ENCODE peak calls at places on chromosome 16, in eight cellular contexts. Y is CD8-positive, alpha-beta T cell; Q is PC-9; K is GM23248; J is effector memory CD4-positive, alpha-beta T cell; B is tibial nerve; M is caudate nucleus; G is right atrium auricular region. W is an unnamed sample.

GRCh38 chr16:6206080-6206479 is 1108.5 kb upstream of the EEF2KMT start:
- DNase-seq in G (no peak), J (no peak), Y (no peak), K (no peak), M (no peak), Q (no peak), B (no peak), W (no peak)

GRCh38 chr16:57591870-57592485 is 36.5 kb upstream of the ADGRG1 start:
- DNase-seq in Q (no peak), M (no peak), Y (no peak), B (no peak), G (no peak), J (no peak), K (no peak), W (no peak)

GRCh38 chr16:12532871-12533610 is 270.6 kb downstream of the CPPED1 start:
- DNase-seq in Y (peak), G (no peak), K (no peak), M (no peak), J (no peak), Q (no peak), B (no peak), W (no peak)

GRCh38 chr16:10971560-10971961 is 27.2 kb downstream of the CLEC16A start:
- DNase-seq in Q (peak), G (no peak), K (peak), J (no peak), Y (no peak), M (no peak), B (peak), W (peak)

GRCh38 chr16:24041834-24042631 is 206.2 kb downstream of the PRKCB start:
- DNase-seq in G (peak), J (peak), Y (peak), Q (peak), B (peak), M (no peak), K (peak), W (peak)

GRCh38 chr16:29649560-29650494 is 13.2 kb upstream of the SPN start:
- DNase-seq in M (no peak), K (no peak), Y (no peak), J (no peak), B (no peak), Q (no peak), G (no peak), W (no peak)

GRCh38 chr16:3879887-3880564 is 487 bp downstream of the CREBBP start:
- DNase-seq in B (peak), G (peak), M (peak), Y (peak), K (peak), Q (peak), J (peak), W (peak)

GRCh38 chr16:64416232-64417010 is 705.4 kb downstream of the CDH11 start:
- DNase-seq in Q (no peak), K (peak), J (no peak), B (no peak), M (no peak), Y (no peak), G (no peak), W (peak)

GRCh38 chr16:77093999-77094398 is 97.0 kb upstream of the MON1B start:
- DNase-seq in K (no peak), G (no peak), M (no peak), Q (no peak), J (no peak), Y (no peak), B (no peak), W (no peak)

GRCh38 chr16:23469814-23470213 is 16.8 kb upstream of the COG7 start:
- DNase-seq in Y (no peak), Q (peak), J (no peak), G (no peak), K (peak), B (no peak), M (no peak), W (peak)

GRCh38 chr16:50305441-50306061 is 39.2 kb downstream of the ADCY7 start:
- DNase-seq in M (no peak), Y (no peak), Q (no peak), G (no peak), B (no peak), J (no peak), K (no peak), W (no peak)

GRCh38 chr16:8887952-8888560 is 5.9 kb downstream of the LITAFD start:
- DNase-seq in M (no peak), Q (no peak), B (peak), J (no peak), G (peak), Y (no peak), K (peak), W (peak)

GRCh38 chr16:68040506-68041288 is 17.6 kb downstream of the DUS2 start:
- DNase-seq in Y (peak), G (peak), Q (peak), K (peak), B (peak), M (no peak), J (peak), W (peak)

GRCh38 chr16:68126395-68126794 is 41.2 kb downstream of the NFATC3 start:
- DNase-seq in J (no peak), M (no peak), K (peak), Y (no peak), G (no peak), B (no peak), Q (no peak), W (no peak)

GRCh38 chr16:2053897-2054296 is 6.1 kb downstream of the TSC2 start:
- DNase-seq in K (no peak), Y (no peak), Q (no peak), M (no peak), B (no peak), G (no peak), J (no peak), W (no peak)

GRCh38 chr16:2056077-2056476 is 8.3 kb downstream of the TSC2 start:
- DNase-seq in J (no peak), K (no peak), B (no peak), M (no peak), G (no peak), Q (no peak), Y (no peak), W (no peak)

GRCh38 chr16:2054543-2055245 is 6.9 kb downstream of the TSC2 start:
- DNase-seq in G (no peak), K (no peak), M (no peak), Q (no peak), B (no peak), J (no peak), Y (no peak), W (no peak)

GRCh38 chr16:2056681-2057407 is 9.1 kb downstream of the TSC2 start:
- DNase-seq in B (no peak), G (no peak), Y (no peak), Q (no peak), K (no peak), J (no peak), M (no peak), W (no peak)

DNA sequence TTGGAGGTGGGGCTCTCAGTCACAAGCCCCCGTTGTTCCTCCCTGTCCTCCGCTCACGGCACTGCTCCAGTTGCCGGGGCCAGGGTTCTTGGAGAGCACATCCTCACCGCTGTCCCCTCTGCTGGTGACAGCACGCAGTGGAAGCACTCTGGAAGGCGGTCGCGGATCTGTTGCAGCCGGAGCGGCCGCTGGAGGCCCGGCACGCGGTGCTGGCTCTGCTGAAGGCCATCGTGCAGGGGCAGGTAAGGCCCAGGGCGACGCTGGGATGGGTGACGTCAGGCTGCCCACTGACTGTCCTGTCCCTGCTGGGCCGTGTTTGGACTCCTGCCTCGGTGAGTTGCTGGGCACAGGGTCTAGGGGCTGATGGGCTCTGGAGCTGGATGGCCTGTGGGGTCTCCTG is 5.4 kb downstream of the TSC2 start:
- DNase-seq in M (no peak), J (no peak), K (no peak), Y (no peak), Q (no peak), B (no peak), G (no peak), W (no peak)
- H3K27ac ChIP-seq in M (no peak), J (no peak), K (no peak), Y (no peak), Q (no peak), B (no peak), G (no peak), W (no peak)

GRCh38 chr16:66156538-66156937 is 210.0 kb upstream of the CDH5 start:
- DNase-seq in Q (no peak), Y (no peak), J (no peak), B (no peak), M (no peak), G (no peak), K (no peak), W (no peak)

GRCh38 chr16:66150691-66151090 is 215.8 kb upstream of the CDH5 start:
- DNase-seq in Q (no peak), B (no peak), G (no peak), J (no peak), K (peak), M (no peak), Y (no peak), W (no peak)

GRCh38 chr16:66155933-66156332 is 210.6 kb upstream of the CDH5 start:
- DNase-seq in M (no peak), Q (no peak), G (no peak), B (no peak), K (no peak), J (no peak), Y (no peak), W (no peak)

GRCh38 chr16:66154801-66155200 is 211.7 kb upstream of the CDH5 start:
- DNase-seq in J (no peak), Y (no peak), Q (no peak), K (no peak), G (no peak), M (no peak), B (no peak), W (no peak)

GRCh38 chr16:66152841-66153525 is 213.5 kb upstream of the CDH5 start:
- DNase-seq in Y (no peak), M (no peak), K (peak), G (no peak), J (no peak), B (no peak), Q (no peak), W (peak)
- H3K27ac ChIP-seq in Y (no peak), M (no peak), K (no peak), G (no peak), J (no peak), B (peak), Q (no peak), W (no peak)

GRCh38 chr16:46911650-46912049 is 27.5 kb downstream of the GPT2 start:
- DNase-seq in M (no peak), J (no peak), Y (no peak), K (no peak), G (no peak), Q (no peak), B (no peak), W (no peak)
- H3K27ac ChIP-seq in M (peak), J (no peak), Y (no peak), K (no peak), G (no peak), Q (no peak), B (peak), W (no peak)

DNA sequence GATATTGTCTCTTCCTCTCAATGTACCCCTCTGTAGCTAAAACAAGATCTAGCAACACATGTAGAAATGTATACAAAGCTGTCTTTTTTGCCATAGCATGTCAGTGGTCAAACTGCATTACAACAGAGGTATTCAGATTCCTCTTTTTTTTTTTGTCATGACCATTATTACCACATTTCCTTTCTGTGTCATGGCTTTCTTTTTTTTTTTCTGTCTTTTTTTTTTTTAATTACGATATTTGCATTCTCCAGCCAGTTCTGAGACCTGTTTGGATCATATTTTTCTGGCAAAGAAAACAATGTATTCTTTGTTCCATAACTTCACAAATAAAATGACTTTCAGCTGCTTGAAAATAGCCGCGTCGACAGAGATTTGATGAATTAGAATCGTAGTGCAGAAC is 27.4 kb upstream of the CAPNS2 start:
- DNase-seq in B (no peak), Q (no peak), K (peak), J (no peak), M (no peak), Y (no peak), G (no peak), W (peak)
- H3K27ac ChIP-seq in B (no peak), Q (no peak), K (peak), J (no peak), M (no peak), Y (no peak), G (no peak), W (no peak)

DNA sequence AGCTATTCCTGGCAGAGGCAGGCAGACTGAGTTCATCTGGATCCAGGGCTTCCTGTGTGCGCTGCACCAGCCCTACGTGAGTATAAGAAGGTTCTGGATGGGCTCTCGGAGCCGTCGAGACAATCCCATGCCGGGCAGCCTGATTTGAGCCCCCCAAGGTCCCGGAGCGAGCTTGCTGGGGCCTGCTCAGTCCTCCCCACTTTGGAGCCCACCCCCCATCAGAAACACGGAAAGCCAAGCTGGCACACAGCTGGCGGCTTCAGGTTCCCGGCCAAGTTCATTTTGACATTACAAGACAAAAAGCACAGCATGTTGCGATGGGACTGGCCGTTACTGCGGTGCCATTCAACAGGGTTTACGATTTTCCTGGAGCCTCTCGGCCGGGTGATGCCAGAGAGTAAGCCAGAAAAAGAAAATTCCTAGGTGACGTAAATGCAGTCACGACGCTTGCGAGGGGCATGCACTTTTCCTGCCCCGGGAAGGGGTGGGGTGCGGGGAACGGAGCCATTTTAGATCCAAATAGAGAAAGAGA is 167.2 kb upstream of the FOXF1 start:
- DNase-seq in G (peak), Y (no peak), Q (no peak), K (peak), B (peak), M (no peak), J (no peak), W (no peak)
- H3K27ac ChIP-seq in G (peak), Y (no peak), Q (no peak), K (peak), B (peak), M (peak), J (no peak), W (no peak)

DNA sequence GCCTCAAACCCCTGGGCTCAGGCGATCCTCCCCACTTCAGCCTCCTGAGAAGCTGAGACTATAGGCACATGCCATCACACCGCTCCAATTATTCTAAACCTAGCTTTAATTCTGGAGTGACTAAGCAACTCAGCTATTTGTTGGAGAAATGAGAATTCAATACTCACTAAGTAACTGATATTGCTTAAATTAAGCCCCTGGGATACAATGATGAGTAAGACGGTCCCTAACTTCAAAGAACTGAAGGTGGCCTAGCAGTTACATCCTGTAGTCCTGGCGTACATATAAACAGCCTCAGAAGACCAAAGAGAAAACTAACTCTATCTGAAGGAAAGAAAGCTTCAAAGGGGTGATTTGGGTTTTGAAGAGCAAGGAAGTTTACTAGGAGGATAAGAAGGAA is 25.0 kb downstream of the XPO6 start:
- DNase-seq in K (peak), Q (no peak), B (no peak), J (no peak), Y (no peak), G (no peak), M (no peak), W (no peak)
- H3K27ac ChIP-seq in K (peak), Q (no peak), B (peak), J (peak), Y (peak), G (no peak), M (no peak), W (no peak)

GRCh38 chr16:27317320-27317719 is 3.5 kb downstream of the IL4R start:
- DNase-seq in B (no peak), J (no peak), G (no peak), K (no peak), Y (no peak), M (no peak), Q (no peak), W (no peak)

GRCh38 chr16:27316038-27316680 is 2.4 kb downstream of the IL4R start:
- DNase-seq in G (no peak), M (no peak), B (no peak), J (no peak), K (no peak), Y (no peak), Q (no peak), W (no peak)

GRCh38 chr16:27319257-27319965 is 5.6 kb downstream of the IL4R start:
- DNase-seq in J (no peak), K (no peak), B (no peak), Q (no peak), G (no peak), Y (no peak), M (no peak), W (no peak)

GRCh38 chr16:27318399-27319256 is 4.9 kb downstream of the IL4R start:
- DNase-seq in J (peak), G (no peak), B (no peak), K (no peak), Q (peak), M (no peak), Y (peak), W (peak)

DNA sequence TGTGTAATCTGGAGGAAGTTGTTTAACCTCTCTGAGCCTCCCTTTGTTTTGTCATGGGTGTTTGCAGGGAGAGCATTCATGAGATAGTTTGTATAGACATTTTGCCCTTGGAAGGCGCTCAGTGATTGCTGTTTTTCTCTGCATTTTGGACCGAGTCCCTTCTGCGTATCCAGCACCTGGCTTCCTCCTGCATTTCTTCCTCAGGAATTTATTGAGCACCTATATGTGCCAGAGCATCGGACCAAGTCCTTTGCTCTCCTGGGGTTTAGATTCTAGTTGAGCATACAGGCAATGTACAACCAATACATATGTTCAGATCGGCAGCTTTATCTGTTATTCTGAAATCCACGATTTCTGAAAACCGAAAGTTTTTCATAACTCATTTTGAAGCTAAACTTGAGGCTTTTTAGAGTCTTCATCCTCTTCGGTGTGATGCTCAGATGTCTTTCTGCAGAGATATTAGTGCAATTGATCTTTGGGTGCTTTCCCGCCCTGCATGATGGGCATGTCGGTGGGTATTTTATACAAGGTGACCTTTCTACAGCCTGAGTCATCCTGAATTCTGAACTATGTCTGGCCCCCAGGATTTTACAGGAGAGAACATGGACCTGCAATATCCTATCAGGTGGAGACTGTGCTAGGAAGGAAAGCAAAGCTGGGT is 4.1 kb downstream of the IL4R start:
- DNase-seq in Y (no peak), Q (no peak), G (no peak), B (no peak), K (no peak), M (no peak), J (peak), W (no peak)
- H3K27ac ChIP-seq in Y (peak), Q (peak), G (peak), B (peak), K (no peak), M (no peak), J (peak), W (no peak)

W was measured in cardiac muscle cell.